ENCODE peak calls at places on chromosomes 3 and 15, in five cellular contexts. R, M, T, Y and C are unnamed samples.

GRCh38 chr3:106590259-106590658 is 721.4 kb upstream of the CBLB start:
- DNase-seq in R (no peak), M (no peak), T (no peak), Y (no peak), C (no peak)

GRCh38 chr15:70066422-70066821 is 31.3 kb downstream of the TLE3 start:
- DNase-seq in R (no peak), M (no peak), T (no peak), Y (no peak), C (no peak)

GRCh38 chr3:182388506-182388905 is 404.8 kb upstream of the ATP11B start:
- DNase-seq in R (no peak), M (no peak), T (no peak), Y (no peak), C (no peak)

GRCh38 chr3:73324203-73325155 is 263.0 kb downstream of the EBLN2 start:
- DNase-seq in R (no peak), M (no peak), T (no peak), Y (no peak), C (no peak)

GRCh38 chr3:182970811-182971418 is 9.4 kb downstream of the DCUN1D1 start:
- DNase-seq in R (no peak), M (no peak), T (no peak), Y (no peak), C (no peak)

GRCh38 chr3:23055733-23056376 is 147.3 kb upstream of the UBE2E2 start:
- DNase-seq in R (no peak), M (no peak), T (no peak), Y (no peak), C (no peak)

GRCh38 chr3:11162401-11163345 is 8.4 kb downstream of the HRH1 start:
- DNase-seq in R (no peak), M (no peak), T (no peak), Y (no peak), C (no peak)

GRCh38 chr3:37183976-37184375 is 9.6 kb upstream of the LRRFIP2 start:
- DNase-seq in R (no peak), M (no peak), T (no peak), Y (no peak), C (no peak)

GRCh38 chr15:80162059-80162554 is 9.3 kb downstream of the FAH start:
- DNase-seq in R (no peak), M (no peak), T (no peak), Y (no peak), C (no peak)

GRCh38 chr15:80608688-80609087 is 86.4 kb upstream of the ABHD17C start:
- DNase-seq in R (no peak), M (no peak), T (no peak), Y (no peak), C (no peak)